ENCODE peak calls at places on chromosome 2, in ten cellular contexts. L, C, D, T, G, K, B, R, S and I are unnamed samples.

GRCh38 chr2:139033300-139033699 is 253.1 kb upstream of the NXPH2 start:
- DNase-seq in R (no peak), G (no peak), T (no peak), C (no peak), S (no peak), D (no peak), L (no peak), B (no peak), K (peak; percentile 67), I (no peak)

GRCh38 chr2:126790987-126791780 is 107.5 kb upstream of the TEX51 start:
- DNase-seq in B (no peak), T (no peak), C (no peak), G (no peak), R (no peak), D (no peak), K (no peak), L (peak; percentile 20), S (no peak), I (no peak)

GRCh38 chr2:229417176-229417575 is 146.1 kb upstream of the PID1 start:
- DNase-seq in T (no peak), R (no peak), G (no peak), B (no peak), D (no peak), K (no peak), L (no peak), S (no peak), C (no peak), I (no peak)

GRCh38 chr2:9763356-9764152 is 79.7 kb upstream of the TAF1B start:
- DNase-seq in B (no peak), K (peak; percentile 77), S (peak; percentile 42), G (no peak), C (no peak), R (no peak), D (no peak), L (peak; percentile 7), T (peak; percentile 59), I (no peak)

GRCh38 chr2:142286618-142287017 is 155.8 kb upstream of the LRP1B start:
- DNase-seq in L (no peak), K (peak; percentile 61), B (no peak), D (no peak), R (no peak), C (peak; percentile 8), S (no peak), T (peak; percentile 46), G (no peak), I (no peak)

GRCh38 chr2:21032338-21033236 is 11.3 kb downstream of the APOB start:
- DNase-seq in L (no peak), K (no peak), D (no peak), S (no peak), C (no peak), T (no peak), R (no peak), B (no peak), G (no peak), I (no peak)

GRCh38 chr2:12555012-12555645 is 161.6 kb upstream of the TRIB2 start:
- DNase-seq in S (peak; percentile 80), L (no peak), T (peak; percentile 16), G (no peak), D (no peak), C (no peak), B (no peak), R (no peak), K (peak; percentile 66), I (no peak)

GRCh38 chr2:97910403-97911209 is 85.1 kb downstream of the TMEM131 start:
- DNase-seq in L (no peak), D (no peak), K (no peak), R (no peak), S (no peak), C (no peak), B (no peak), T (no peak), G (no peak), I (no peak)

GRCh38 chr2:170680172-170680913 is 34.8 kb upstream of the SP5 start:
- DNase-seq in T (no peak), L (no peak), S (no peak), C (no peak), R (no peak), D (no peak), G (no peak), K (no peak), B (no peak), I (no peak)

DNA sequence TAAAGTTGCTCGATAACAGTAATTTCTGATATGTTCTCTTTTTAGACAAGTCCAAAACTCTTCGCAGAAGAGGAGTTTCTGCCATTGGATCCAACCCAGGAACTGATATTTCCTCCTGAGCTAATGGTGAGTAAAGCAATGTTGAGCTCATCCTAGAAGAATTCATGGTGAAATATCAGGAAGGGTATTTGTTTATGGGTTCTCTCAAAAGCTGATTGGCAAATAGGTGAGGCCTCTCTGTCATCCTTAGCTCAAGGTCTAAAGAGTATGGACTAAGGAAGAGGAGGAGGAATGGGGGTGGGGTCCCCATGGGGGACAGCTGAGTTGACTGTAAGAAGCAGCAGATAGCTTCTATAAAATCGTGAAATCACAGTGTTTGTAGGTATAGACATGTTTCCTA is 18.2 kb downstream of the AOX1 start:
- DNase-seq in D (no peak), B (no peak), L (no peak), K (peak; percentile 92), C (no peak), S (peak; percentile 84), R (no peak), G (no peak), T (peak; percentile 42), I (no peak)
- H3K27ac ChIP-seq in D (no peak overlapping the region), B (no peak overlapping the region), L (no peak overlapping the region), K (peak overlapping the region; percentile 89), C (no peak overlapping the region), S (peak overlapping the region; percentile 59), R (no peak overlapping the region), G (no peak overlapping the region), T (peak overlapping the region; percentile 53), I (no peak overlapping the region)

GRCh38 chr2:218216674-218217365 is at the start of gene ARPC2:
- DNase-seq in G (peak; percentile 96), S (peak; percentile 97), L (peak; percentile 92), K (peak; percentile 95), T (peak; percentile 98), R (peak; percentile 96), C (peak; percentile 93), B (peak; percentile 96), D (peak; percentile 95), I (peak; percentile 94)

GRCh38 chr2:218216336-218216673 is 684 bp upstream of the ARPC2 start:
- DNase-seq in K (no peak), B (peak; percentile 35), D (no peak), S (no peak), T (no peak), L (no peak), R (no peak), G (peak; percentile 21), C (no peak), I (no peak)

GRCh38 chr2:218217366-218218309 is 649 bp downstream of the ARPC2 start:
- DNase-seq in D (peak; percentile 52), R (peak; percentile 59), S (peak; percentile 23), B (peak; percentile 59), T (peak; percentile 76), G (peak; percentile 54), C (peak; percentile 73), K (peak; percentile 25), L (peak; percentile 57), I (peak; percentile 67)

GRCh38 chr2:218219934-218220333 is 2.9 kb downstream of the ARPC2 start:
- DNase-seq in B (no peak), T (no peak), G (no peak), L (no peak), D (no peak), S (no peak), R (no peak), K (no peak), C (no peak), I (no peak)

GRCh38 chr2:218218409-218219185 is 1.6 kb downstream of the ARPC2 start:
- DNase-seq in T (no peak), D (no peak), G (no peak), L (no peak), R (no peak), C (peak; percentile 25), S (no peak), K (no peak), B (no peak), I (no peak)
- H3K4me1 ChIP-seq in T (peaks cover 30% of the 10 kb centered on the region), D (peaks cover 54% of the 10 kb centered on the region), G (peaks cover 76% of the 10 kb centered on the region), L (no peaks in the 10 kb centered on the region), R (peaks cover 66% of the 10 kb centered on the region), C (peaks cover 6% of the 10 kb centered on the region), S (peaks cover 17% of the 10 kb centered on the region), K (peaks cover 26% of the 10 kb centered on the region), B (peaks cover 55% of the 10 kb centered on the region), I (peaks cover 9% of the 10 kb centered on the region)

DNA sequence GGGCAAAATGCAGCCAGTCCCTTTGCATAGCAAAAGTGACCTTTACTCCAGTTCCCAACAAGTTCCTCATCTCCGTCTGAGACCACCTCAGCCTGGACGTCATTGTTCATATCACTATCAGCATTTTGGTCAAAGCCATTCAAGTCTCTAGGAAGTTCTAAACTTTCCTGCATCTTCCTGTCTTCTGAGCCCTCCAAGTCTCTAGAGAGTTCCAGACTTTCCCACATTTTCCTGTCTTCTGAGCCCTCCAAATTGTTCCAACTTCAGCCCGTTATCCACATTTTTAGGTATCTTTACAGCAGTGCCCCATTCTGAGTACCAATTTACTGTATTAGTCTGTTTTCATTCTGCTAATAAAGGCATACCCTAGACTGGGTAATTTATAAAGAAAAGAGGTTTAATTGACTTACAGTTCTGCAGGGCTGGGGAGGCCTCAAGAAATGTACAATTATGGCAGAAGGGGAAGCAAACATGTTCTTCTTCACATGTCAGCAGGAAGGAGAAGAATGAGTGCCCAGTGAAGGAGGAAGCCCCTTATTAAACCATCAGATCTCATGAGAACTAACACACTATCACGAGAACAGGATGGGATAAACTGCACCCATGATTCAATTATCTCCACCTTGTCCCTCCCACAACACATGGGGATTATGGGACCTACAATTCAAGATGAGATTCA is 123.7 kb downstream of the MYCN start:
- DNase-seq in G (no peak), L (no peak), R (no peak), C (no peak), B (no peak), D (no peak), S (no peak), K (no peak), T (no peak), I (no peak)
- H3K9me3 ChIP-seq in G (peaks cover 15% of the 10 kb centered on the region), L (peaks cover 10% of the 10 kb centered on the region), R (peaks cover 11% of the 10 kb centered on the region), C (peaks cover 2% of the 10 kb centered on the region), B (no peaks in the 10 kb centered on the region), D (peaks cover 6% of the 10 kb centered on the region), S (peaks cover 26% of the 10 kb centered on the region), K (no peaks in the 10 kb centered on the region), T (no peaks in the 10 kb centered on the region), I (no peaks in the 10 kb centered on the region)

GRCh38 chr2:207122914-207123744 is 42.6 kb downstream of the KLF7 start:
- DNase-seq in B (no peak), C (no peak), K (no peak), L (no peak), S (no peak), R (no peak), T (peak; percentile 16), D (peak; percentile 18), G (no peak), I (no peak)

GRCh38 chr2:207126724-207127314 is 38.9 kb downstream of the KLF7 start:
- DNase-seq in K (no peak), T (no peak), C (no peak), R (no peak), D (no peak), B (no peak), S (peak; percentile 57), G (no peak), L (no peak), I (no peak)

GRCh38 chr2:207119048-207119447 is 46.7 kb downstream of the KLF7 start:
- DNase-seq in G (no peak), L (no peak), B (no peak), K (peak; percentile 54), S (no peak), T (no peak), R (no peak), C (peak; percentile 20), D (no peak), I (no peak)

GRCh38 chr2:207121784-207122183 is 44.0 kb downstream of the KLF7 start:
- DNase-seq in D (no peak), T (no peak), G (peak; percentile 30), L (no peak), B (no peak), C (no peak), S (peak; percentile 85), K (peak; percentile 80), R (no peak), I (no peak)

GRCh38 chr2:207123776-207124391 is 41.9 kb downstream of the KLF7 start:
- DNase-seq in G (no peak), S (no peak), T (no peak), D (no peak), K (no peak), B (peak; percentile 29), R (no peak), L (no peak), C (no peak), I (no peak)
- H3K27ac ChIP-seq in G (peak overlapping the region; percentile 66), S (no peak overlapping the region), T (no peak overlapping the region), D (no peak overlapping the region), K (no peak overlapping the region), B (no peak overlapping the region), R (no peak overlapping the region), L (no peak overlapping the region), C (no peak overlapping the region), I (no peak overlapping the region)